ENCODE peak calls at places on chromosomes 1 and 21, in eight cellular contexts. V, H, E, S, U, J, Y and G are unnamed samples.

GRCh38 chr1:163055531-163055930 is 13.6 kb upstream of the RGS4 start:
- DNase-seq in V (no peak), H (no peak), E (no peak), S (no peak), U (no peak), J (no peak), Y (no peak), G (no peak)

GRCh38 chr1:2136386-2136821 is 58.2 kb downstream of the FAAP20 start:
- DNase-seq in V (no peak), H (no peak), E (no peak), S (no peak), U (no peak), J (no peak), Y (no peak), G (no peak)

GRCh38 chr21:37562920-37563640 is 196.5 kb downstream of the DYRK1A start:
- DNase-seq in V (peak), H (no peak), E (no peak), S (peak), U (no peak), J (peak), Y (peak), G (no peak)

GRCh38 chr1:218165687-218166088 is 119.4 kb upstream of the RRP15 start:
- DNase-seq in V (no peak), H (no peak), E (no peak), S (no peak), U (no peak), J (no peak), Y (no peak), G (no peak)

GRCh38 chr1:85342177-85342576 is 65.7 kb upstream of the BCL10 start:
- DNase-seq in V (no peak), H (no peak), E (no peak), S (no peak), U (no peak), J (no peak), Y (no peak), G (no peak)

GRCh38 chr1:64675718-64676345 is 69.0 kb upstream of the RAVER2 start:
- DNase-seq in V (no peak), H (no peak), E (peak), S (no peak), U (no peak), J (no peak), Y (peak), G (no peak)

GRCh38 chr1:241787691-241788090 is 60.3 kb upstream of the EXO1 start:
- DNase-seq in V (no peak), H (no peak), E (no peak), S (no peak), U (no peak), J (no peak), Y (no peak), G (no peak)

GRCh38 chr1:60903591-60903990 is 178.8 kb upstream of the NFIA start:
- DNase-seq in V (peak), H (no peak), E (no peak), S (no peak), U (no peak), J (no peak), Y (no peak), G (no peak)

GRCh38 chr1:151157067-151157531 is 650 bp downstream of the TNFAIP8L2 start:
- DNase-seq in V (no peak), H (no peak), E (no peak), S (no peak), U (no peak), J (peak), Y (no peak), G (no peak)

GRCh38 chr1:43936470-43937151 is 3.0 kb downstream of the ARTN start:
- DNase-seq in V (no peak), H (peak), E (no peak), S (peak), U (no peak), J (peak), Y (no peak), G (peak)

GRCh38 chr21:28538987-28539622 is 453.6 kb downstream of the LTN1 start:
- DNase-seq in V (no peak), H (no peak), E (no peak), S (no peak), U (no peak), J (no peak), Y (no peak), G (no peak)

GRCh38 chr1:54798769-54799641 is 2.1 kb downstream of the TTC22 start:
- DNase-seq in V (peak), H (peak), E (no peak), S (peak), U (no peak), J (peak), Y (no peak), G (no peak)

GRCh38 chr1:48250572-48250971 is 28.1 kb downstream of the SLC5A9 start:
- DNase-seq in V (no peak), H (peak), E (no peak), S (no peak), U (no peak), J (peak), Y (no peak), G (no peak)

GRCh38 chr1:3518256-3518655 is 63.8 kb downstream of the ARHGEF16 start:
- DNase-seq in V (no peak), H (no peak), E (no peak), S (no peak), U (no peak), J (no peak), Y (peak), G (no peak)

GRCh38 chr1:160293020-160293968 is 8.4 kb upstream of the PEX19 start:
- DNase-seq in V (no peak), H (no peak), E (no peak), S (no peak), U (no peak), J (no peak), Y (no peak), G (no peak)

GRCh38 chr1:4778056-4778455 is 123.6 kb downstream of the AJAP1 start:
- DNase-seq in V (no peak), H (no peak), E (peak), S (no peak), U (no peak), J (no peak), Y (peak), G (peak)

GRCh38 chr1:204110894-204111633 is 38.1 kb downstream of the SOX13 start:
- DNase-seq in V (no peak), H (no peak), E (no peak), S (no peak), U (no peak), J (no peak), Y (no peak), G (no peak)

GRCh38 chr1:93374334-93375106 is 28.8 kb downstream of the DR1 start:
- DNase-seq in V (no peak), H (no peak), E (no peak), S (no peak), U (no peak), J (no peak), Y (no peak), G (no peak)

GRCh38 chr1:89873250-89873649 is 52.4 kb downstream of the LRRC8D start:
- DNase-seq in V (no peak), H (no peak), E (no peak), S (no peak), U (no peak), J (no peak), Y (no peak), G (no peak)

DNA sequence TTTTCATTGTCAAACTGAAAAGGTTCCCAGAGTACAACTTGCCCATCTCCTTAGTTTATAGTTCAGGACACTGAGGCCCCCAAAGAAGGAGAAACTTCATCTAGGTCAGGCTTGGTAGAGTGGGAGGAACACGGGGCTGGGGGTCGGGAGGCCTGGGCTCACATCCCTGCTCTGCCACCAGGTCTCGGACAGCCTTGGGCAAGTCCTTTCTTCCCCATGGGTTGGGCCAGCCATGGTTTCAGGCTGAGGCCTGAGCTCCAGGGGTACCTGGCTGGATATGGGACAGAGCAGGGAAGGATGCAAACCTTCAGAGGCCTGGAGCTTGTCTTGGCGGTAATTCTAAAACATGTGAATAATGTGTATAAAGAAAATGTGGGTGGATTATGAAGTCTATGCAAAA is 17.0 kb downstream of the FOXO6 start:
- DNase-seq in V (no peak), H (no peak), E (no peak), S (no peak), U (no peak), J (no peak), Y (no peak), G (no peak)
- H3K27ac ChIP-seq in V (no peak), H (no peak), E (no peak), S (no peak), U (no peak), J (no peak), Y (no peak), G (no peak)

GRCh38 chr21:45409466-45410150 is 4.6 kb downstream of the COL18A1 start:
- DNase-seq in V (no peak), H (no peak), E (no peak), S (peak), U (no peak), J (no peak), Y (peak), G (no peak)

GRCh38 chr21:45408811-45409261 is 3.9 kb downstream of the COL18A1 start:
- DNase-seq in V (no peak), H (no peak), E (no peak), S (peak), U (no peak), J (no peak), Y (no peak), G (no peak)

GRCh38 chr21:45406801-45407628 is 2.0 kb downstream of the COL18A1 start:
- DNase-seq in V (no peak), H (no peak), E (no peak), S (peak), U (no peak), J (no peak), Y (peak), G (no peak)

GRCh38 chr21:45407629-45408247 is 2.8 kb downstream of the COL18A1 start:
- DNase-seq in V (no peak), H (no peak), E (no peak), S (no peak), U (no peak), J (no peak), Y (no peak), G (no peak)

DNA sequence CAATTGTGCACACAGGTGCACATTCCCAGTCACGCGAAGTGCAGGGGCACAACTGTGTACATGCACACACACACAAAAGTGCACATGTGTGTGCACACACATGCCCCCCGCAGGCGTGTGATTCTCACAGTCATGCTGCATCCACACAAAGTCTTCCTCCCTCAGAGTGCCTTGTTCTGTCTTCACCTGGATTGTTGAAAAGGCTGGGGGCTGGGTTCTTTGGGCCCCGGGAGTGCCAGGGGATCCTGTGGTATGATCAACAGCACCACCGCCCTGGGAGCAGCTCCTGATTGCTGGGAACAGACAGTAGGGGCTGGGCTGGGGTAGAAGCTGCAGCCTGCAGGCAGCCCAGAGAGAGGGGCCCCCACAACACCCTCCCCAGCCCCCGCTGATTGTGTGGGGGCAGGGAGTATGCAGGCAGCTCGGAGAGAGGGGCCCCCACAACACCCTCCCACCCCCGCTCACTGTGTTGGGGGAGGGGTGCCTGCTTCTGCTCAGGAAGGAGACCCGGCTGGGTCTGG is 3.4 kb downstream of the COL18A1 start:
- DNase-seq in V (no peak), H (no peak), E (no peak), S (peak), U (no peak), J (no peak), Y (no peak), G (no peak)
- TF ChIP-seq POLR2A in V (no peak), H (no peak), E (no peak), S (no peak), U (no peak), J (no peak), Y (no peak), G (no peak)

GRCh38 chr1:230725256-230726012 is 11.5 kb upstream of the AGT start:
- DNase-seq in V (no peak), H (no peak), E (no peak), S (no peak), U (no peak), J (no peak), Y (no peak), G (no peak)
- H3K27ac ChIP-seq in V (no peak), H (no peak), E (no peak), S (no peak), U (no peak), J (no peak), Y (no peak), G (no peak)

GRCh38 chr1:6557597-6557996 is 2.5 kb downstream of the TAS1R1 start:
- DNase-seq in V (no peak), H (no peak), E (no peak), S (no peak), U (no peak), J (no peak), Y (no peak), G (no peak)

GRCh38 chr1:6554907-6555778 is at the start of gene TAS1R1:
- DNase-seq in V (peak), H (peak), E (no peak), S (peak), U (no peak), J (peak), Y (no peak), G (peak)

GRCh38 chr1:6560267-6560666 is 5.2 kb downstream of the TAS1R1 start:
- DNase-seq in V (no peak), H (no peak), E (no peak), S (no peak), U (no peak), J (no peak), Y (no peak), G (no peak)

DNA sequence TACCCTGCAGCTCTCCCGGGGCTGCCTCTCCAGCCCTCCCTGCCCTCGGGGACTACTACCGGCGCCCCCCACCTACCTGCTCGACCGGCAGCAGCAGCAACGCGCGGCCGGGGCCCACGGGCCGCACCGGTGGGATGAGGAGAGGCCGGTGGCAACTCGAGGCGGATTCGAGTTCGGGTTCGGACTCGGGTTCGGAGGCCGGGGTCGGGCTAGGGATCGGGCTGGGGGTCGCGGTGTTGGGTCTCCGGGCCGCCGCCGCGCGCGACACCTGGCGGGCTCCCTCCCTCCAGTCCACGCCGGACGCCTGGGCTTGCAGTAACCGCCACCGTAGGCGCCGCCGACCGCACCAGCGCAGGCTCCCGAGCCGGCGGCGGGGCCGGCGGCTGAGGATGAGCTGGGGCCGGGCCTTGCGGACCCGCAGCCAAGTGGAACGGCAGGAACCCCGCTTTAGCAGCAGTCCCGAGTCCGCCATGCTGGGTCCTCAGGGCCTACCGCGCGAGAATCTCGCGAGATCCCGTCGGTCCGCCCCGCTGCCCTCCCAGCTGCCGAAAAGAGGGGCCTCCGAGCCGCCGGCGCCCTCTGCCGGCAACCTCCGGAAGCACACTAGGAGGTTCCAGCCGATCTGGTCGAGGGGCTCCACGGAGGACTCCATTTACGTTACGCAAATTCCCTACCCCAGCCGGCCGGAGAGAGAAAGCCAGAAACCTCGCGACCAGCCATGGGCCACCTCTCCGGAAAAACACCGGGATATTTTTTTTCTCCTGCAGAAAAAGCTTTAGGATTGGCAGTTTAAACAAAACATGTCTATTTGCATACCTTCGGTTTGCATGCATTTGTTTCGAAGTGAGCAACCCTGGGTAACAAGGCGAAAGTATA is at the start of gene NOL9:
- DNase-seq in V (peak), H (peak), E (peak), S (peak), U (peak), J (peak), Y (peak), G (peak)
- TF ChIP-seq POLR2A in V (peak), H (no peak), E (peak), S (peak), U (peak), J (peak), Y (peak), G (peak)

GRCh38 chr1:39640861-39641260 is 1.4 kb upstream of the HEYL start:
- DNase-seq in V (no peak), H (no peak), E (no peak), S (no peak), U (no peak), J (no peak), Y (no peak), G (no peak)

GRCh38 chr1:39639333-39640130 is at the start of gene HEYL:
- DNase-seq in V (peak), H (peak), E (peak), S (peak), U (no peak), J (peak), Y (peak), G (peak)

GRCh38 chr1:39643705-39644104 is 4.3 kb upstream of the HEYL start:
- DNase-seq in V (no peak), H (no peak), E (no peak), S (no peak), U (no peak), J (no peak), Y (no peak), G (no peak)

GRCh38 chr1:39645411-39646043 is 6.1 kb upstream of the HEYL start:
- DNase-seq in V (no peak), H (no peak), E (no peak), S (peak), U (no peak), J (no peak), Y (no peak), G (no peak)

GRCh38 chr1:39642796-39643195 is 3.4 kb upstream of the HEYL start:
- DNase-seq in V (no peak), H (no peak), E (no peak), S (no peak), U (no peak), J (no peak), Y (no peak), G (peak)
- H3K27ac ChIP-seq in V (no peak), H (no peak), E (no peak), S (no peak), U (no peak), J (no peak), Y (no peak), G (peak)

GRCh38 chr1:186828612-186829542 is at the start of gene PLA2G4A:
- DNase-seq in V (no peak), H (peak), E (peak), S (peak), U (no peak), J (peak), Y (peak), G (peak)
- TF ChIP-seq POLR2A in V (no peak), H (no peak), E (no peak), S (no peak), U (no peak), J (no peak), Y (no peak), G (no peak)

GRCh38 chr1:59695301-59695700 is 119.4 kb upstream of the HOOK1 start:
- DNase-seq in V (no peak), H (no peak), E (no peak), S (no peak), U (no peak), J (no peak), Y (no peak), G (no peak)
- H3K27ac ChIP-seq in V (no peak), H (no peak), E (no peak), S (no peak), U (no peak), J (no peak), Y (no peak), G (no peak)

DNA sequence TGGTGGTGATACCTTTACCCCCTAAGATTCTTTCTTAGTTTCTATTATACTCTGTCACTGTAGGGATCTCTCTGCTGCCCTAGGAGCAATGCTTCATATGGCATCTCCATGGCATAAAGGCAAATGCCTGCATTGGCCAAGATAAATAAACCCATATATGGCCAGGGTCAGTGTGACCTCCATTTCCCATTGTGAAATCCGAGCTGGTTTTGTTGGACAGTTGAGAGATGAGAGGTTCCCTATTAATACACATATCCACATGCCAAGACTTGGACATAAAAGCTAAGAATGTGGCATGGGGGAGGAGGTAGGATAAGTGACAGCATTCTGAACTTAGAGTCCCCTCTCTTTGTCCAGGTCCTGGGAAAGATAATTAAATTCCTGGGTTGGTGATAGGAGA is 1.4 kb downstream of the TPM3 start:
- DNase-seq in V (no peak), H (no peak), E (no peak), S (no peak), U (no peak), J (no peak), Y (no peak), G (no peak)
- TF ChIP-seq POLR2A in V (no peak), H (no peak), E (no peak), S (no peak), U (no peak), J (no peak), Y (no peak), G (no peak)

DNA sequence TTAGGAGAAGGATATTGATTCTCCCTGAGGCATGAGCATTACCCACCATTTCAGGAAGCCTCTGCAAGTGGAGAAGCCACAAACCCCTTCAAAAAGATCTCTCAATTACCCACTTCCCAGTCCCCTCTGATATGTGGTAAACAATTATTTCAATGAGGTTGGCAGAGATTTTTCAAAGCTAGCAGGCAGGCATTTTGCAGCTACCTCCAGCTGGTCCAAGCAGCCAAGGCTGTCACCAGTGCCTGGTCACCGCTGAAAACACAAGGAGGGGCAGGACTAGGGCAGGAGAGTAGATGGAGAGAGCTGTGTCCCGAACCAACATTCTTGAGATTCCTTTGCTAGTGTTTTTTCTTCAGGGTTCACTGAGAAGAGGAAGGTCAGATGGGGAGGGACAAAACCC is 22.5 kb downstream of the APP start:
- DNase-seq in V (no peak), H (no peak), E (peak), S (no peak), U (no peak), J (no peak), Y (no peak), G (no peak)
- H3K27ac ChIP-seq in V (no peak), H (peak), E (peak), S (no peak), U (peak), J (no peak), Y (no peak), G (no peak)